ENCODE peak calls at places on chromosomes 16 and 17, in seven cellular contexts. G is adrenal gland, H is prostate gland, Y is HCT116, R is spleen, K is IMR-90, N is esophagus muscularis mucosa. F is an unnamed sample.

GRCh38 chr16:84090212-84090611 is 26.5 kb downstream of the MBTPS1 start:
- DNase-seq in Y (no peak), R (no peak), N (no peak), K (no peak), G (no peak), H (no peak), F (no peak)

GRCh38 chr17:77298811-77299210 is 158.0 kb downstream of the SEC14L1 start:
- DNase-seq in N (no peak), H (no peak), G (no peak), K (no peak), R (no peak), Y (no peak), F (no peak)

GRCh38 chr16:89993377-89993776 is 25.9 kb downstream of the DBNDD1 start:
- DNase-seq in R (no peak), Y (no peak), H (no peak), N (no peak), G (no peak), K (no peak), F (no peak)

GRCh38 chr16:80974649-80975376 is 31.9 kb downstream of the CMC2 start:
- DNase-seq in H (no peak), G (no peak), Y (peak; percentile 12), R (no peak), K (no peak), N (no peak), F (no peak)

GRCh38 chr16:76946879-76947278 is 244.1 kb upstream of the MON1B start:
- DNase-seq in H (peak; percentile 18), R (no peak), K (peak; percentile 79), Y (peak; percentile 2), N (no peak), G (peak; percentile 72), F (no peak)

GRCh38 chr16:27685802-27686201 is 135.9 kb downstream of the KATNIP start:
- DNase-seq in K (peak; percentile 85), N (no peak), Y (no peak), H (no peak), G (no peak), R (no peak), F (no peak)

GRCh38 chr17:10171057-10171456 is 27.3 kb downstream of the GAS7 start:
- DNase-seq in K (no peak), G (no peak), N (no peak), R (no peak), H (no peak), Y (no peak), F (peak; percentile 31)

GRCh38 chr17:17785407-17785806 is 51.4 kb downstream of the SREBF1 start:
- DNase-seq in K (no peak), Y (no peak), G (peak; percentile 33), R (no peak), N (no peak), H (no peak), F (no peak)

GRCh38 chr16:73216932-73217331 is 169.0 kb upstream of the ZFHX3 start:
- DNase-seq in G (no peak), N (no peak), R (no peak), K (peak; percentile 44), H (no peak), Y (no peak), F (no peak)

GRCh38 chr16:73014768-73015167 is 33.2 kb downstream of the ZFHX3 start:
- DNase-seq in H (no peak), G (no peak), R (no peak), K (no peak), Y (no peak), N (no peak), F (no peak)

GRCh38 chr17:27354491-27355081 is 60.7 kb downstream of the WSB1 start:
- DNase-seq in K (no peak), N (no peak), R (no peak), H (no peak), Y (no peak), G (no peak), F (no peak)

GRCh38 chr16:30184430-30185140 is 1.2 kb downstream of the CORO1A start:
- DNase-seq in Y (no peak), K (no peak), G (no peak), R (peak; percentile 94), N (no peak), H (no peak), F (no peak)

GRCh38 chr16:28003021-28003865 is 60.3 kb downstream of the GSG1L start:
- DNase-seq in K (no peak), N (no peak), R (peak; percentile 19), Y (no peak), G (no peak), H (no peak), F (no peak)

GRCh38 chr17:38550661-38551060 is 55.1 kb downstream of the SRCIN1 start:
- DNase-seq in G (peak; percentile 95), Y (no peak), H (peak; percentile 52), K (peak; percentile 54), N (no peak), R (no peak), F (no peak)

GRCh38 chr17:44379887-44380286 is 9.6 kb downstream of the ITGA2B start:
- DNase-seq in H (no peak), N (no peak), R (no peak), K (no peak), Y (no peak), G (no peak), F (no peak)

GRCh38 chr16:6081320-6081976 is 983.9 kb upstream of the EEF2KMT start:
- DNase-seq in R (no peak), Y (no peak), K (no peak), H (no peak), N (no peak), G (peak; percentile 26), F (no peak)

GRCh38 chr17:37220609-37220953 is 155.2 kb upstream of the C17orf78 start:
- DNase-seq in K (peak; percentile 54), Y (peak; percentile 2), N (no peak), G (peak; percentile 21), H (no peak), R (no peak), F (no peak)
- TF ChIP-seq CTCF in K (peak; percentile 67), Y (peak; percentile 24), N (peak; percentile 22), G (peak; percentile 37), H (no peak), R (no peak), F (no peak)

GRCh38 chr17:41762841-41763240 is 23.7 kb downstream of the JUP start:
- DNase-seq in N (no peak), K (no peak), Y (no peak), R (no peak), G (no peak), H (no peak), F (no peak)
- H3K4me3 ChIP-seq in N (no peak overlapping the region), K (no peak overlapping the region), Y (no peak overlapping the region), R (no peak overlapping the region), G (no peak overlapping the region), H (no peak overlapping the region), F (no peak overlapping the region)

GRCh38 chr17:37358830-37359681 is 16.7 kb upstream of the C17orf78 start:
- DNase-seq in H (peak; percentile 87), N (peak; percentile 97), G (peak; percentile 98), R (peak; percentile 98), Y (peak; percentile 86), K (peak; percentile 86), F (peak; percentile 97)

GRCh38 chr17:37361543-37361942 is 14.2 kb upstream of the C17orf78 start:
- DNase-seq in K (no peak), Y (no peak), N (no peak), G (no peak), R (no peak), H (peak; percentile 65), F (peak; percentile 51)

GRCh38 chr17:37359682-37360188 is 16.1 kb upstream of the C17orf78 start:
- DNase-seq in H (no peak), G (no peak), Y (no peak), N (no peak), R (no peak), K (peak; percentile 11), F (peak; percentile 58)

GRCh38 chr17:37360632-37361031 is 15.2 kb upstream of the C17orf78 start:
- DNase-seq in Y (no peak), K (peak; percentile 25), H (no peak), R (no peak), G (no peak), N (no peak), F (no peak)

GRCh38 chr17:37358098-37358829 is 17.5 kb upstream of the C17orf78 start:
- DNase-seq in H (peak; percentile 68), K (peak; percentile 44), G (peak; percentile 76), R (peak; percentile 81), N (peak; percentile 92), Y (no peak), F (no peak)
- TF ChIP-seq POLR2A in H (no peak), K (no peak), G (peak; percentile 51), R (no peak), N (no peak), Y (no peak), F (no peak)

DNA sequence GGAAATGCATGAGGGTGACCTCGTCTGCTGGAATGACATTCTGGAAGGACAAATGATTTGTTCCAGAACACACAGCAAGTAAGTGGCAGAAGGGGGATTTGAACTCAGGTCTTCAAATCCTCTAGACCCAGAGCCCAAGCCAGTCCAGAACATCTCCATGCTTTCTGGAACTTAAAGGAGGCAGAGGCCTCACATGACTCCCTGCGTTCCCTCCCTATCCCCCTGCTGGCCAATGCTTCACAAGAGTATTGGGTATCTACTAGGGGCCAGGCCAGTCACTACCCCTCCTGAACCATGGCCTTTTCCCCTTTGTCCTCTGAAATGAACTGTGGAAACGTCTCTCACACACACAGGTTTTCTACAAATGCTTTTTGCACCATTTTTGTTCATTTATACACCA is 7.6 kb upstream of the BEAN1 start:
- DNase-seq in Y (no peak), K (no peak), G (no peak), N (no peak), R (no peak), H (no peak), F (no peak)
- TF ChIP-seq CTCF in Y (no peak), K (no peak), G (no peak), N (no peak), R (no peak), H (no peak), F (no peak)

GRCh38 chr16:87784812-87785211 is 19.0 kb upstream of the KLHDC4 start:
- DNase-seq in K (peak; percentile 35), H (no peak), N (no peak), G (peak; percentile 75), Y (no peak), R (no peak), F (no peak)

GRCh38 chr16:87780385-87780989 is 14.7 kb upstream of the KLHDC4 start:
- DNase-seq in R (no peak), N (no peak), K (peak; percentile 38), H (no peak), Y (no peak), G (peak; percentile 45), F (no peak)

GRCh38 chr16:87778476-87778829 is 12.7 kb upstream of the KLHDC4 start:
- DNase-seq in K (no peak), R (no peak), Y (no peak), G (no peak), H (no peak), N (no peak), F (no peak)

DNA sequence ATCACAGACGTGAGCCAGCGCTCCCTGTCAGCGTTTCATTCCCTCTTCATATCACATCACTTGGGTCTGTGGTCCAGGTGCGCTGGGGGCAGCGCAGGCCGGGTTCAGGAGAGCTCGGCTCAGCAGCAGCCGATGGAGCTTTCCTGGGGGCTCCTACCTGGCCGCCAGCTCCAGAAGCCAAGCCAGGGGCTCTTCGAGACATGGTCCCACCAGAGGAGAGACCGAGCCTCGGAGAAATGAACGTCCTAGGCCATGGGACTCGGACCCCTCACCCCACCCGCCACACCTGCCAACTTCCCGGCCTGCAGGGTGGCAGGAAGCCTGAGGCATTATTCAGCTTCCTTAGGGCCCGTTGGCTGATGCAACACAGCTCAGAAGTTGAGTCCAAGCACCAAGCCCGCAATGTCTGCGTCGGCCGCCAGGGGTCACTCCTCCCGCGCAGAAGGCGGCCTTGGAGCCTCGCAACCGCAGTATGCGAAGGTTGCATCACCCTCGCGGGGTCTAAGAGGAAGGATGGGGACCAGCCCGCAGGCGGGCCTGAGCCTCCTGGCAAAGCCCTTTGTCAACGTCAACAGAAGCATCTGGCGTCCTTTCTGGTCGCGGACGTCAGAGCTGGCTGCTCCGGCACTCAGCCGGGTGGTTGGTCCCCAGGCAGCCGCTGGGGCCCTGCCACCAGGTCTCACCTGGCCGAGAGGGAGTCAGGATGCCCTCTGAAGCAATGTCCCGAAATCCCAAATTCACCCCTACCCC is 13.2 kb upstream of the KLHDC4 start:
- DNase-seq in H (peak; percentile 68), K (peak; percentile 96), R (peak; percentile 98), G (peak; percentile 91), Y (peak; percentile 94), N (peak; percentile 98), F (peak; percentile 97)
- H3K4me3 ChIP-seq in H (no peak overlapping the region), K (no peak overlapping the region), R (peak overlapping the region; percentile 23), G (no peak overlapping the region), Y (peak overlapping the region; percentile 15), N (no peak overlapping the region), F (no peak overlapping the region)

F was measured in lower leg skin.